ENCODE peak calls at places on chromosomes 16 and 17, in four cellular contexts. One of them, this sample, is unnamed.

GRCh38 chr16:3938843-3939624 is 58.5 kb upstream of the CREBBP start:
- DNase-seq in BJ: peak
- DNase-seq in endodermal cell: peak
- DNase-seq in kidney: no peak
- DNase-seq in this sample: no peak

GRCh38 chr17:74412581-74412980 is 19.3 kb upstream of the GPRC5C start:
- DNase-seq in BJ: no peak
- DNase-seq in endodermal cell: no peak
- DNase-seq in kidney: no peak
- DNase-seq in this sample: no peak

GRCh38 chr16:85657996-85658395 is 30.8 kb downstream of the GINS2 start:
- DNase-seq in BJ: no peak
- DNase-seq in endodermal cell: no peak
- DNase-seq in kidney: peak
- DNase-seq in this sample: peak

GRCh38 chr16:87582221-87582965 is 19.9 kb upstream of the JPH3 start:
- DNase-seq in BJ: peak
- DNase-seq in endodermal cell: no peak
- DNase-seq in kidney: peak
- DNase-seq in this sample: peak

GRCh38 chr17:44981221-44981968 is 13.3 kb upstream of the C1QL1 start:
- DNase-seq in BJ: peak
- DNase-seq in endodermal cell: no peak
- DNase-seq in kidney: no peak
- DNase-seq in this sample: no peak

GRCh38 chr17:58337126-58337599 is 8.6 kb upstream of the TSPOAP1 start:
- DNase-seq in BJ: no peak
- DNase-seq in endodermal cell: peak
- DNase-seq in kidney: peak
- DNase-seq in this sample: no peak

GRCh38 chr17:57803026-57803425 is 46.8 kb downstream of the MRPS23 start:
- DNase-seq in BJ: no peak
- DNase-seq in endodermal cell: peak
- DNase-seq in kidney: no peak
- DNase-seq in this sample: no peak

GRCh38 chr17:83109793-83110645 is 30.6 kb downstream of the METRNL start:
- DNase-seq in BJ: peak
- DNase-seq in endodermal cell: no peak
- DNase-seq in kidney: peak
- DNase-seq in this sample: no peak

GRCh38 chr17:59829217-59830006 is 63.3 kb downstream of the TUBD1 start:
- DNase-seq in BJ: peak
- DNase-seq in endodermal cell: no peak
- DNase-seq in kidney: no peak
- DNase-seq in this sample: no peak

GRCh38 chr17:1203111-1203966 is 23.6 kb upstream of the ABR start:
- DNase-seq in BJ: no peak
- DNase-seq in endodermal cell: peak
- DNase-seq in kidney: peak
- DNase-seq in this sample: no peak

GRCh38 chr17:79612468-79613194 is 1.8 kb upstream of the RBFOX3 start:
- DNase-seq in BJ: no peak
- DNase-seq in endodermal cell: peak
- DNase-seq in kidney: no peak
- DNase-seq in this sample: no peak
- TF ChIP-seq CTCF in BJ: peak
- TF ChIP-seq CTCF in endodermal cell: peak
- TF ChIP-seq CTCF in kidney: peak
- TF ChIP-seq CTCF in this sample: peak

GRCh38 chr17:73304438-73304837 is 7.4 kb downstream of the CDC42EP4 start:
- DNase-seq in BJ: no peak
- DNase-seq in endodermal cell: no peak
- DNase-seq in kidney: no peak
- DNase-seq in this sample: no peak

GRCh38 chr17:73302189-73302588 is 9.6 kb downstream of the CDC42EP4 start:
- DNase-seq in BJ: no peak
- DNase-seq in endodermal cell: no peak
- DNase-seq in kidney: no peak
- DNase-seq in this sample: no peak

GRCh38 chr17:73307130-73307529 is 4.7 kb downstream of the CDC42EP4 start:
- DNase-seq in BJ: no peak
- DNase-seq in endodermal cell: no peak
- DNase-seq in kidney: no peak
- DNase-seq in this sample: no peak

GRCh38 chr17:73305845-73306836 is 5.7 kb downstream of the CDC42EP4 start:
- DNase-seq in BJ: no peak
- DNase-seq in endodermal cell: peak
- DNase-seq in kidney: no peak
- DNase-seq in this sample: no peak

GRCh38 chr17:73304971-73305786 is 6.6 kb downstream of the CDC42EP4 start:
- DNase-seq in BJ: peak
- DNase-seq in endodermal cell: peak
- DNase-seq in kidney: peak
- DNase-seq in this sample: no peak
- TF ChIP-seq CTCF in BJ: peak
- TF ChIP-seq CTCF in endodermal cell: peak
- TF ChIP-seq CTCF in kidney: no peak
- TF ChIP-seq CTCF in this sample: peak

DNA sequence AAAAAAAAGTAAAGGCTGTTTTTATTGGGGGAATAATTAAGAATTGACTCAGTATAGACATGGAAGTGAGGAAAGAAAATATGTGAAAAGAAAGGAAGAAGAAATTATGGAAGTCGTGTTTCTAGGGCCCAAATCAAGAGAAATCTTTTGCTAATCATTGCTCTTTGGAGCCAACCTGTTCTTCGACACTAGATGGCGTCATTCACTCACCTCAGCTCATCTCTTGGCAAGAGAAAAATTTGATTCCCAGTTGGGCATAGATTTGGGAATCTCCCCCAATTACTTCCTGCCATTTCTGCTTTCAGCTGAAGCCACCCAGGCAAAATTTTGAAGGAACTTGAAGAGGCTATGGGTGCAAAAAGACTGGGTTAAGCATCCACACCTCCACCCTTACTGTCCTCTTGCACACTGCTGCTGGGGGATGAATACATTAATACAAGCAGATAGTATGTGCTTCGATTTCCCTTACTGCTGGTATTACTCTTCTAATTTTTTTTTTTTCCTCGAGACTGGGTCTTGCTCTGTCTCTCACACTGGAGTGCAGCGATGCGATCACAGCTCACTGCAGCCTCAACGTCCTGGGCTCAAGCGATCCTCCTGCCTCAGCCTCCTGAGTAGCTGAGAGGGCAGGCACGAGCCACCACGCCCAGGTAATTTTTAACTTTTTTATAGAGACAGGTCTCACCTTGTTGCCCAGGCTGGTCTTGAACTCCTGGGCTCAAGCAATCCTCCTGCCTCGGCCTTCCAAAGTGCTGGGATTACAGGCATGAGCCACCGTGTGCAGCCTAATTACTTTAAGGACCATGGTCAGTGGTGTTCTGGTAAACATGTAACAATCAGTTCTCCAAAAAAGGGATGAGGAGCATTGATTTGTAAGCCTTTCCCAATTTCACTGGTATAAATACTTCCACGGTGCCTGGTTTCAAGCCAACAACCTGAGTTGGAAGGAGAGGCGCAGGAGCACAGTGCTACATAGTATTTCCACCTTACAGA is 13.5 kb downstream of the PSMD7 start:
- DNase-seq in BJ: no peak
- DNase-seq in endodermal cell: peak
- DNase-seq in kidney: no peak
- DNase-seq in this sample: no peak
- TF ChIP-seq CTCF in BJ: peak
- TF ChIP-seq CTCF in endodermal cell: peak
- TF ChIP-seq CTCF in kidney: peak
- TF ChIP-seq CTCF in this sample: peak

GRCh38 chr17:33335491-33336173 is 42.5 kb upstream of the ASIC2 start:
- DNase-seq in BJ: no peak
- DNase-seq in endodermal cell: peak
- DNase-seq in kidney: no peak
- DNase-seq in this sample: no peak

GRCh38 chr17:33328129-33328528 is 35.0 kb upstream of the ASIC2 start:
- DNase-seq in BJ: no peak
- DNase-seq in endodermal cell: peak
- DNase-seq in kidney: no peak
- DNase-seq in this sample: no peak

GRCh38 chr17:33334703-33335102 is 41.6 kb upstream of the ASIC2 start:
- DNase-seq in BJ: no peak
- DNase-seq in endodermal cell: no peak
- DNase-seq in kidney: no peak
- DNase-seq in this sample: no peak

DNA sequence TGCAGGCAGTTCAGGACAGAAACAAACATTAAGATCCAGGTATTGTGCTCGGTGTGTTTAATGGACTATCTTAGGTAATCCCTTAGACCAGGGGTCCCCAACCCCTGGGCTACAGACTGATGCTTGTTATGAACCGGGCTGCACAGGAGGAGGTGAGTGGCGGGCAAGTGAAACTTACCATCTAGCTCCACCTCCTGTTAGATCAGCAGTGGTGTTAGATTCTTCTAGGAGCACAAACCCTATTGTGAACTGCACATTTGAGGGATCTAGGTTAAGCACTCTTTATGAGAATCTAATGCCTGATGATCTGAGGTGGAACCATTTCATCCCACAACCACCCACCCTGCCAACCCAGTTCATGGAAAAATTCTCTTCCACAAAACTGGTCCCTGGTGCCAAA is 37.8 kb upstream of the ASIC2 start:
- DNase-seq in BJ: no peak
- DNase-seq in endodermal cell: no peak
- DNase-seq in kidney: no peak
- DNase-seq in this sample: no peak
- TF ChIP-seq CTCF in BJ: no peak
- TF ChIP-seq CTCF in endodermal cell: no peak
- TF ChIP-seq CTCF in kidney: no peak
- TF ChIP-seq CTCF in this sample: no peak

DNA sequence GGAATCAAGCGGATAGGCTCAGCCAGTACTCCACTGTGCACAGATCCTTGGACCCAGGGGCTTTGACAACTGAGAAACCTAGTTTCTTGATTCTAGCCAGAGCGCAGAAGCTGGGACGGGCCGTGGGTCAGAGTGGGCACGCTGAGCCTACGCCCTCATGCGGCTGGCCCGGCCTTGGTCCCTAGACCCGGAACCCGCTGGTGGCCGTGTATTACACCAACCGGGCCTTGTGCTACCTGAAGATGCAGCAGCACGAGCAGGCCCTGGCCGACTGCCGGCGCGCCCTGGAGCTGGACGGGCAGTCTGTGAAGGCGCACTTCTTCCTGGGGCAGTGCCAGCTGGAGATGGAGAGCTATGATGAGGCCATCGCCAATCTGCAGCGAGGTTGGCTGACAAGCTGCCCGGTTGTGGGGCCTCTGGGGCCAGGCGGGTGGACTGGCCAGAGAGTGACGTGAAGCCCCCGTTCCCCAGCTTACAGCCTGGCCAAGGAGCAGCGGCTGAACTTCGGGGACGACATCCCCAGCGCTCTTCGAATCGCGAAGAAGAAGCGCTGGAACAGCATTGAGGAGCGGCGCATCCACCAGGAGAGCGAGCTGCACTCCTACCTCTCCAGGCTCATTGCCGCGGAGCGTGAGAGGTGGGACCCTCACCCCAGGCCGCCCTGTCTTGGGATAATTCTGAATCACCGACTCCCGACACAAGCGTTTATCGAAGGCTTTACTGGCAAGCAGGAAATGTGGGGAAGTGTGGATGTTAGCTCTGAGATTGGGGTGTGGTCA is 946 bp downstream of the STUB1 start:
- DNase-seq in BJ: no peak
- DNase-seq in endodermal cell: peak
- DNase-seq in kidney: no peak
- DNase-seq in this sample: no peak
- TF ChIP-seq CTCF in BJ: peak
- TF ChIP-seq CTCF in endodermal cell: peak
- TF ChIP-seq CTCF in kidney: no peak
- TF ChIP-seq CTCF in this sample: peak